ENCODE peak calls at places on chromosomes 16 and 17, in seven cellular contexts. J is activated CD8-positive, alpha-beta memory T cell treated with anti-CD3 and anti-CD28 coated beads, Interleukin-2, amount 10 ng/mL, durations not matched to agents 7 days and 5 days; H is right lobe of liver; X is GM04503; F is DMS53; A is NCI-H2029; C is NCI-H524. N is an unnamed sample.

GRCh38 chr17:22286337-22287041 is 594.2 kb downstream of the KCNJ18 start:
- DNase-seq in J (no peak), H (peak), X (no peak), F (no peak), A (no peak), C (no peak), N (no peak)

GRCh38 chr16:30948956-30949654 is at the start of gene ORAI3:
- DNase-seq in J (peak), H (peak), X (no peak), F (peak), A (no peak), C (no peak), N (peak)

GRCh38 chr17:10612957-10613744 is 44.0 kb downstream of the MYH3 start:
- DNase-seq in J (no peak), H (no peak), X (peak), F (no peak), A (no peak), C (no peak), N (no peak)

GRCh38 chr16:66420396-66420795 is 6.7 kb upstream of the BEAN1 start:
- DNase-seq in J (no peak), H (no peak), X (no peak), F (no peak), A (no peak), C (no peak), N (no peak)

GRCh38 chr17:83064021-83064731 is 15.2 kb upstream of the METRNL start:
- DNase-seq in J (no peak), H (peak), X (no peak), F (no peak), A (no peak), C (no peak), N (no peak)

GRCh38 chr17:39739885-39740356 is 2.2 kb downstream of the GRB7 start:
- DNase-seq in J (no peak), H (no peak), X (no peak), F (peak), A (no peak), C (no peak), N (peak)

GRCh38 chr17:51430581-51430980 is 170.2 kb downstream of the UTP18 start:
- DNase-seq in J (no peak), H (no peak), X (no peak), F (no peak), A (no peak), C (no peak), N (no peak)

GRCh38 chr16:24670623-24671454 is 58.6 kb upstream of the TNRC6A start:
- DNase-seq in J (no peak), H (no peak), X (peak), F (peak), A (peak), C (peak), N (peak)

GRCh38 chr16:53945996-53946395 is 242.0 kb downstream of the FTO start:
- DNase-seq in J (no peak), H (no peak), X (peak), F (peak), A (no peak), C (peak), N (peak)

GRCh38 chr17:49180303-49180702 is 30.1 kb downstream of the GNGT2 start:
- DNase-seq in J (peak), H (peak), X (no peak), F (peak), A (no peak), C (peak), N (peak)

GRCh38 chr16:70634861-70635260 is 11.5 kb upstream of the IL34 start:
- DNase-seq in J (no peak), H (no peak), X (no peak), F (no peak), A (no peak), C (no peak), N (no peak)

GRCh38 chr17:42210046-42210445 is 15.8 kb upstream of the GHDC start:
- DNase-seq in J (no peak), H (no peak), X (no peak), F (no peak), A (no peak), C (no peak), N (no peak)

GRCh38 chr16:49183911-49184310 is 97.7 kb downstream of the CBLN1 start:
- DNase-seq in J (no peak), H (no peak), X (no peak), F (peak), A (peak), C (peak), N (peak)

GRCh38 chr17:35432176-35433074 is at the start of gene SLFN12:
- DNase-seq in J (peak), H (peak), X (peak), F (no peak), A (no peak), C (no peak), N (no peak)

GRCh38 chr17:80960037-80960796 is 31.4 kb upstream of the CHMP6 start:
- DNase-seq in J (no peak), H (no peak), X (no peak), F (no peak), A (no peak), C (no peak), N (no peak)

GRCh38 chr17:55210292-55210691 is 54.5 kb upstream of the HLF start:
- DNase-seq in J (no peak), H (no peak), X (no peak), F (no peak), A (no peak), C (no peak), N (peak)

GRCh38 chr16:72050769-72051464 is 3.4 kb upstream of the HP start:
- DNase-seq in J (no peak), H (peak), X (peak), F (no peak), A (no peak), C (no peak), N (no peak)

GRCh38 chr16:87618216-87618615 is 15.9 kb downstream of the JPH3 start:
- DNase-seq in J (no peak), H (no peak), X (no peak), F (no peak), A (no peak), C (no peak), N (peak)

GRCh38 chr16:65274576-65274975 is 152.7 kb upstream of the CDH11 start:
- DNase-seq in J (no peak), H (no peak), X (no peak), F (no peak), A (no peak), C (no peak), N (no peak)

GRCh38 chr16:29806096-29806579 is at the start of gene MAZ:
- DNase-seq in J (no peak), H (no peak), X (no peak), F (no peak), A (peak), C (no peak), N (peak)

GRCh38 chr17:42072323-42073187 is 22.2 kb upstream of the C17orf113 start:
- DNase-seq in J (no peak), H (no peak), X (no peak), F (peak), A (no peak), C (no peak), N (peak)

GRCh38 chr17:34131386-34131785 is 123.7 kb upstream of the CCL2 start:
- DNase-seq in J (no peak), H (no peak), X (no peak), F (no peak), A (no peak), C (no peak), N (no peak)